ENCODE peak calls at places on chromosomes 6 and 20, in nine cellular contexts. Y, W, J, S, L, Z, B, F and E are unnamed samples.

GRCh38 chr6:53049389-53049788 is 15.8 kb upstream of the FBXO9 start:
- DNase-seq in B (no peak), Z (no peak), S (no peak), Y (no peak), L (no peak), J (no peak), W (no peak), F (no peak), E (no peak)

GRCh38 chr6:112335736-112336135 is 11.4 kb upstream of the RFPL4B start:
- DNase-seq in Y (no peak), L (no peak), Z (no peak), S (no peak), J (no peak), W (no peak), B (no peak), F (no peak), E (no peak)

GRCh38 chr6:90500458-90500857 is 86.4 kb downstream of the MAP3K7 start:
- DNase-seq in B (no peak), F (no peak), J (no peak), Z (no peak), Y (no peak), W (no peak), L (no peak), S (no peak), E (no peak)

GRCh38 chr20:62066983-62067433 is 1.3 kb upstream of the TAF4 start:
- DNase-seq in F (peak), L (peak), Z (peak), S (no peak), B (no peak), W (no peak), Y (no peak), J (peak), E (no peak)

GRCh38 chr6:142756215-142756630 is 188.8 kb downstream of the HIVEP2 start:
- DNase-seq in Y (peak), F (no peak), W (no peak), Z (no peak), L (no peak), J (no peak), B (peak), S (no peak), E (no peak)

GRCh38 chr20:20761302-20761701 is 48.9 kb upstream of the RALGAPA2 start:
- DNase-seq in F (no peak), Z (no peak), J (no peak), L (peak), W (no peak), S (no peak), B (no peak), Y (no peak), E (no peak)

GRCh38 chr6:49550413-49551125 is at the start of gene C6orf141:
- DNase-seq in J (no peak), S (no peak), F (peak), B (no peak), W (no peak), L (peak), Y (peak), Z (no peak), E (no peak)

GRCh38 chr6:43951756-43952675 is 175.2 kb downstream of the MRPL14 start:
- DNase-seq in Z (no peak), F (no peak), B (no peak), J (no peak), Y (no peak), L (no peak), S (no peak), W (no peak), E (no peak)

GRCh38 chr6:3848925-3849605 is at the start of gene FAM50B:
- DNase-seq in Z (peak), W (peak), S (peak), B (peak), F (peak), L (peak), Y (peak), J (peak), E (peak)

GRCh38 chr6:51866867-51867266 is 220.5 kb downstream of the PKHD1 start:
- DNase-seq in L (no peak), W (no peak), Z (no peak), J (no peak), Y (no peak), B (no peak), S (no peak), F (no peak), E (no peak)